ENCODE peak calls at places on chromosomes 1 and 21, in nine cellular contexts. H is osteocyte, J is IMR-90, W is BJ, U is ovary, Q is H9, K is WTC11, V is GM13977, E is GM06990. M is an unnamed sample.
A peak's percentile ranks its signal among the peaks of the same experiment; 100 is the strongest.

GRCh38 chr1:12056331-12056841 is 6.7 kb upstream of the TNFRSF8 start:
- DNase-seq in H (no peak), J (peak; percentile 25), W (no peak), U (no peak), Q (no peak), K (no peak), V (peak; percentile 28), E (peak; percentile 73), M (peak; percentile 34)

GRCh38 chr1:159653201-159653600 is 61.2 kb downstream of the CRP start:
- DNase-seq in H (no peak), J (no peak), W (peak; percentile 33), U (no peak), Q (no peak), K (no peak), V (no peak), E (no peak), M (no peak)

GRCh38 chr1:87765686-87766085 is 437.0 kb downstream of the LMO4 start:
- DNase-seq in H (no peak), J (peak; percentile 88), W (no peak), U (no peak), Q (no peak), K (no peak), V (no peak), E (no peak), M (no peak)

GRCh38 chr1:246814890-246815289 is 90.7 kb downstream of the SCCPDH start:
- DNase-seq in H (no peak), J (no peak), W (no peak), U (no peak), Q (no peak), K (no peak), V (no peak), E (no peak), M (no peak)

GRCh38 chr1:214568328-214568727 is 16.9 kb upstream of the PTPN14 start:
- DNase-seq in H (no peak), J (peak; percentile 49), W (no peak), U (no peak), Q (no peak), K (no peak), V (no peak), E (no peak), M (no peak)

GRCh38 chr1:65253800-65254319 is 55.5 kb upstream of the DNAJC6 start:
- DNase-seq in H (no peak), J (no peak), W (no peak), U (no peak), Q (no peak), K (no peak), V (no peak), E (no peak), M (no peak)

GRCh38 chr1:214846971-214847810 is 235.3 kb upstream of the KCNK2 start:
- DNase-seq in H (no peak), J (no peak), W (no peak), U (no peak), Q (no peak), K (no peak), V (no peak), E (no peak), M (no peak)

GRCh38 chr1:214505134-214505533 is 46.3 kb downstream of the PTPN14 start:
- DNase-seq in H (no peak), J (no peak), W (no peak), U (peak; percentile 33), Q (peak; percentile 49), K (no peak), V (no peak), E (no peak), M (no peak)

GRCh38 chr1:244768804-244769203 is 66.7 kb upstream of the COX20 start:
- DNase-seq in H (no peak), J (no peak), W (no peak), U (no peak), Q (no peak), K (no peak), V (no peak), E (no peak), M (no peak)

GRCh38 chr1:39789571-39790110 is 976 bp upstream of the BMP8B start:
- DNase-seq in H (no peak), J (no peak), W (no peak), U (no peak), Q (peak; percentile 65), K (peak; percentile 42), V (no peak), E (peak; percentile 40), M (no peak)

GRCh38 chr21:33522297-33522696 is 19.6 kb downstream of the GART start:
- DNase-seq in H (no peak), J (no peak), W (no peak), U (no peak), Q (no peak), K (no peak), V (no peak), E (no peak), M (no peak)

GRCh38 chr1:119968601-119969000 is 72.3 kb upstream of the ADAM30 start:
- DNase-seq in H (no peak), J (no peak), W (no peak), U (no peak), Q (no peak), K (no peak), V (no peak), E (no peak), M (no peak)

GRCh38 chr1:183896466-183897026 is 91.6 kb downstream of the RGL1 start:
- DNase-seq in H (no peak), J (peak; percentile 49), W (no peak), U (no peak), Q (no peak), K (no peak), V (no peak), E (no peak), M (no peak)

GRCh38 chr1:84298688-84299535 is 2.6 kb upstream of the SAMD13 start:
- DNase-seq in H (no peak), J (no peak), W (no peak), U (peak; percentile 20), Q (peak; percentile 63), K (peak; percentile 58), V (peak; percentile 72), E (peak; percentile 55), M (peak; percentile 45)

GRCh38 chr1:212916395-212917133 is 33.8 kb upstream of the VASH2 start:
- DNase-seq in H (no peak), J (peak; percentile 22), W (no peak), U (no peak), Q (peak; percentile 82), K (peak; percentile 63), V (no peak), E (peak; percentile 18), M (peak; percentile 15)

GRCh38 chr1:12774801-12775345 is 1.3 kb downstream of the PRAMEF12 start:
- DNase-seq in H (peak; percentile 69), J (no peak), W (no peak), U (no peak), Q (no peak), K (no peak), V (no peak), E (no peak), M (no peak)

GRCh38 chr1:10827377-10828333 is 31.2 kb upstream of the CASZ1 start:
- DNase-seq in H (no peak), J (no peak), W (no peak), U (no peak), Q (no peak), K (no peak), V (no peak), E (no peak), M (no peak)

GRCh38 chr1:245225709-245226464 is 71.1 kb downstream of the KIF26B start:
- DNase-seq in H (no peak), J (no peak), W (no peak), U (no peak), Q (no peak), K (no peak), V (no peak), E (no peak), M (no peak)

GRCh38 chr1:201791775-201792166 is 37.2 kb upstream of the IPO9 start:
- DNase-seq in H (no peak), J (peak; percentile 63), W (peak; percentile 42), U (no peak), Q (no peak), K (no peak), V (no peak), E (no peak), M (peak; percentile 50)

GRCh38 chr1:240942901-240943300 is 330.9 kb upstream of the GREM2 start:
- DNase-seq in H (no peak), J (no peak), W (no peak), U (no peak), Q (no peak), K (no peak), V (no peak), E (no peak), M (no peak)

GRCh38 chr1:240947438-240948224 is 335.7 kb upstream of the GREM2 start:
- DNase-seq in H (no peak), J (no peak), W (no peak), U (no peak), Q (no peak), K (no peak), V (no peak), E (no peak), M (no peak)

GRCh38 chr1:240941706-240942370 is 329.9 kb upstream of the GREM2 start:
- DNase-seq in H (no peak), J (no peak), W (no peak), U (no peak), Q (no peak), K (no peak), V (no peak), E (no peak), M (no peak)

GRCh38 chr1:240946926-240947325 is 335.0 kb upstream of the GREM2 start:
- DNase-seq in H (no peak), J (peak; percentile 54), W (no peak), U (no peak), Q (no peak), K (peak; percentile 23), V (peak; percentile 31), E (no peak), M (peak; percentile 25)
- TF ChIP-seq CTCF in H (peak; percentile 68), J (peak; percentile 75), W (peak; percentile 73), U (no peak), Q (peak; percentile 48), K (peak; percentile 42), V (peak; percentile 44), E (peak; percentile 42), M (peak; percentile 30)

GRCh38 chr1:56029329-56030003 is 549.9 kb downstream of the PLPP3 start:
- DNase-seq in H (no peak), J (peak; percentile 5), W (no peak), U (no peak), Q (no peak), K (no peak), V (no peak), E (peak; percentile 15), M (no peak)
- TF ChIP-seq CTCF in H (no peak), J (no peak), W (no peak), U (no peak), Q (no peak), K (no peak), V (no peak), E (no peak), M (no peak)

DNA sequence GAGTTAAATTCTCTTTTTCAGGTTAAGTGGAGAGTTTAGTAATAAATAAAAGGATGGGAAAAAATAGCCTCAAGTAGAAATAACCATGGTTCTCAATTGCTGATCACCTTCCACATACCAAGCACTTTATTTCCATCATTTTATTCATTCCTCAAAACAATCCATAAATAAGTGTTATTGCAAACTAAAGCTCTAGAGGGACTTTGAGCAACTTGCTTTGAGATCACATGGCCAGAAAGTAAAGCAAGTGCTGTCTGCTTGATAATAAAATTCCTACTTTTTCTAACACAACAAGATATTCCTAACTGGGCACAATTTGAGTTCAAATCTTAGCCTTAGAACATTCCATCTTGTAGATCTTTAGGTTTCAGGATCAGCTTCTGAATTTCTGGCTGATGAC is 97.1 kb upstream of the C1orf87 start:
- DNase-seq in H (no peak), J (no peak), W (no peak), U (no peak), Q (no peak), K (no peak), V (no peak), E (no peak), M (no peak)
- TF ChIP-seq CTCF in H (peak; percentile 19), J (no peak), W (peak; percentile 16), U (no peak), Q (peak; percentile 13), K (no peak), V (no peak), E (no peak), M (no peak)

GRCh38 chr1:193070395-193070753 is 11.0 kb downstream of the RO60 start:
- DNase-seq in H (no peak), J (no peak), W (no peak), U (no peak), Q (no peak), K (no peak), V (no peak), E (no peak), M (no peak)
- TF ChIP-seq CTCF in H (no peak), J (no peak), W (no peak), U (no peak), Q (no peak), K (no peak), V (no peak), E (no peak), M (no peak)

M was measured in activated CD8-positive, alpha-beta T cell treated with anti-CD3 and anti-CD28 coated beads for 36 hours.